ENCODE peak calls at places on chromosome X, in four cellular contexts. One of them, this sample, is unnamed.

GRCh38 chrX:30995060-30995700 is 76.7 kb downstream of the FTHL17 start:
- DNase-seq in NCI-H1417: no peak
- DNase-seq in uterus: no peak
- DNase-seq in caudate nucleus: no peak
- DNase-seq in this sample: no peak

GRCh38 chrX:118536687-118537461 is 41.3 kb downstream of the DOCK11 start:
- DNase-seq in NCI-H1417: no peak
- DNase-seq in uterus: no peak
- DNase-seq in caudate nucleus: no peak
- DNase-seq in this sample: peak; percentile 7

GRCh38 chrX:50691820-50692219 is 122.2 kb downstream of the SHROOM4 start:
- DNase-seq in NCI-H1417: peak; percentile 33
- DNase-seq in uterus: no peak
- DNase-seq in caudate nucleus: no peak
- DNase-seq in this sample: peak; percentile 15

GRCh38 chrX:24207826-24208225 is 58.3 kb downstream of the ZFX start:
- DNase-seq in NCI-H1417: no peak
- DNase-seq in uterus: no peak
- DNase-seq in caudate nucleus: no peak
- DNase-seq in this sample: no peak

GRCh38 chrX:32591589-32591988 is 619.8 kb downstream of the DMD start:
- DNase-seq in NCI-H1417: no peak
- DNase-seq in uterus: no peak
- DNase-seq in caudate nucleus: no peak
- DNase-seq in this sample: no peak

GRCh38 chrX:9291666-9292065 is 173.2 kb upstream of the TBL1X start:
- DNase-seq in NCI-H1417: peak; percentile 75
- DNase-seq in uterus: no peak
- DNase-seq in caudate nucleus: no peak
- DNase-seq in this sample: no peak

GRCh38 chrX:150680974-150681373 is 12.2 kb upstream of the MTMR1 start:
- DNase-seq in NCI-H1417: peak; percentile 69
- DNase-seq in uterus: no peak
- DNase-seq in caudate nucleus: no peak
- DNase-seq in this sample: no peak

GRCh38 chrX:30181353-30181752 is 34.0 kb upstream of the MAGEB2 start:
- DNase-seq in NCI-H1417: no peak
- DNase-seq in uterus: no peak
- DNase-seq in caudate nucleus: no peak
- DNase-seq in this sample: no peak

GRCh38 chrX:54807524-54808108 is at the start of gene MAGED2:
- DNase-seq in NCI-H1417: no peak
- DNase-seq in uterus: peak; percentile 43
- DNase-seq in caudate nucleus: no peak
- DNase-seq in this sample: peak; percentile 30

GRCh38 chrX:124194209-124194608 is 138.3 kb upstream of the TEX13D start:
- DNase-seq in NCI-H1417: no peak
- DNase-seq in uterus: peak; percentile 16
- DNase-seq in caudate nucleus: no peak
- DNase-seq in this sample: peak; percentile 11

GRCh38 chrX:123121241-123121640 is 62.8 kb upstream of the GRIA3 start:
- DNase-seq in NCI-H1417: no peak
- DNase-seq in uterus: no peak
- DNase-seq in caudate nucleus: no peak
- DNase-seq in this sample: no peak

GRCh38 chrX:38954520-38954919 is 153.3 kb downstream of the MID1IP1 start:
- DNase-seq in NCI-H1417: no peak
- DNase-seq in uterus: no peak
- DNase-seq in caudate nucleus: no peak
- DNase-seq in this sample: no peak

This sample was measured in Daoy.